ENCODE peak calls at places on chromosomes 7 and 10, in six cellular contexts. I, S, Q, L, T and B are unnamed samples.

GRCh38 chr7:44431091-44431608 is 59.3 kb downstream of the NUDCD3 start:
- DNase-seq in I (no peak), T (no peak), Q (peak), L (no peak), S (peak), B (peak)

GRCh38 chr10:46326066-46326465 is 39.3 kb downstream of the ANTXRL start:
- DNase-seq in L (no peak), S (no peak), I (no peak), Q (no peak), T (no peak), B (no peak)

GRCh38 chr10:33559105-33559504 is 224.6 kb upstream of the NRP1 start:
- DNase-seq in Q (no peak), T (no peak), S (no peak), I (no peak), L (no peak), B (peak)

GRCh38 chr10:121057291-121057690 is 206.1 kb downstream of the WDR11 start:
- DNase-seq in Q (no peak), T (no peak), I (no peak), S (no peak), L (no peak), B (no peak)

GRCh38 chr7:154774303-154774702 is 228.6 kb downstream of the PAXIP1 start:
- DNase-seq in Q (no peak), T (no peak), S (no peak), L (no peak), I (no peak), B (no peak)

GRCh38 chr10:13977861-13978843 is 352.6 kb downstream of the FRMD4A start:
- DNase-seq in Q (no peak), I (no peak), L (no peak), T (no peak), S (no peak), B (no peak)

GRCh38 chr10:132457328-132458070 is 60.5 kb downstream of the PWWP2B start:
- DNase-seq in L (no peak), T (peak), Q (no peak), I (no peak), S (peak), B (no peak)

GRCh38 chr7:75815381-75816046 is 1.9 kb upstream of the CCL24 start:
- DNase-seq in S (no peak), Q (no peak), I (no peak), T (no peak), L (no peak), B (no peak)

GRCh38 chr7:107938448-107939250 is 47.7 kb downstream of the DLD start:
- DNase-seq in Q (no peak), I (peak), T (no peak), S (no peak), L (no peak), B (no peak)

GRCh38 chr10:44190541-44190940 is 194.4 kb downstream of the CXCL12 start:
- DNase-seq in I (no peak), Q (no peak), S (no peak), T (no peak), L (no peak), B (no peak)

GRCh38 chr7:4661871-4662270 is 20.2 kb upstream of the FOXK1 start:
- DNase-seq in L (no peak), T (no peak), I (peak), S (no peak), Q (no peak), B (no peak)

GRCh38 chr10:3241128-3242057 is 68.8 kb upstream of the PITRM1 start:
- DNase-seq in I (no peak), L (no peak), T (no peak), S (no peak), Q (no peak), B (no peak)

GRCh38 chr10:44908071-44908709 is 2.9 kb upstream of the TMEM72 start:
- DNase-seq in Q (peak), I (no peak), T (peak), S (no peak), L (no peak), B (no peak)

GRCh38 chr10:27072436-27073114 is 27.7 kb downstream of the ANKRD26 start:
- DNase-seq in I (no peak), T (no peak), Q (no peak), L (no peak), S (no peak), B (no peak)

GRCh38 chr7:123580406-123581161 is 21.0 kb upstream of the ASB15 start:
- DNase-seq in I (peak), L (no peak), T (no peak), Q (peak), S (no peak), B (peak)

GRCh38 chr7:100483728-100484635 is at the start of gene NYAP1:
- DNase-seq in L (peak), Q (peak), I (peak), S (peak), T (no peak), B (peak)

GRCh38 chr10:131577786-131578471 is 266.4 kb upstream of the TCERG1L start:
- DNase-seq in T (no peak), I (no peak), L (no peak), S (peak), Q (no peak), B (no peak)

GRCh38 chr10:50286517-50286916 is 35.2 kb upstream of the ASAH2 start:
- DNase-seq in S (no peak), Q (no peak), T (no peak), L (no peak), I (no peak), B (no peak)

GRCh38 chr10:80530251-80530650 is 7.5 kb upstream of the SH2D4B start:
- DNase-seq in Q (no peak), L (no peak), I (no peak), S (peak), T (no peak), B (peak)

GRCh38 chr10:80500572-80501380 is 36.9 kb upstream of the SH2D4B start:
- DNase-seq in L (no peak), T (peak), I (peak), Q (no peak), S (no peak), B (no peak)

GRCh38 chr7:147509859-147510542 is 1080.6 kb upstream of the C7orf33 start:
- DNase-seq in T (no peak), S (no peak), L (no peak), I (no peak), Q (peak), B (no peak)

GRCh38 chr7:42070068-42070467 is 166.9 kb downstream of the GLI3 start:
- DNase-seq in L (no peak), T (no peak), I (no peak), Q (no peak), S (no peak), B (no peak)

GRCh38 chr7:35701287-35701686 is 6.4 kb upstream of the HERPUD2 start:
- DNase-seq in Q (no peak), S (no peak), I (no peak), T (no peak), L (no peak), B (no peak)

GRCh38 chr7:73509463-73509862 is 12.6 kb downstream of the BAZ1B start:
- DNase-seq in T (no peak), L (no peak), S (no peak), I (no peak), Q (peak), B (no peak)

GRCh38 chr10:8088504-8088903 is 34.0 kb downstream of the GATA3 start:
- DNase-seq in T (no peak), S (no peak), L (no peak), I (no peak), Q (no peak), B (no peak)

GRCh38 chr10:103716206-103717160 is 138.9 kb downstream of the SH3PXD2A start:
- DNase-seq in I (peak), T (no peak), Q (no peak), S (no peak), L (no peak), B (no peak)

GRCh38 chr10:43702213-43702935 is 53.7 kb upstream of the ZNF32 start:
- DNase-seq in S (peak), L (no peak), T (no peak), I (no peak), Q (no peak), B (no peak)

GRCh38 chr10:118873738-118874105 is 119.0 kb upstream of the CACUL1 start:
- DNase-seq in I (no peak), S (no peak), Q (peak), T (no peak), L (no peak), B (peak)

GRCh38 chr7:128662091-128662490 is 10.0 kb upstream of the GARIN1A start:
- DNase-seq in S (no peak), T (no peak), L (no peak), Q (no peak), I (no peak), B (no peak)

GRCh38 chr10:70760271-70760787 is 24.8 kb downstream of the TBATA start:
- DNase-seq in T (no peak), L (no peak), I (no peak), Q (no peak), S (peak), B (no peak)

GRCh38 chr7:108282427-108282996 is 152.4 kb upstream of the LAMB4 start:
- DNase-seq in S (no peak), Q (no peak), I (no peak), T (no peak), L (no peak), B (no peak)

GRCh38 chr7:37352974-37353948 is 95.4 kb downstream of the ELMO1 start:
- DNase-seq in T (peak), S (no peak), I (peak), Q (no peak), L (peak), B (no peak)

GRCh38 chr7:151057038-151057736 is 510 bp downstream of the CDK5 start:
- DNase-seq in I (no peak), T (no peak), S (no peak), Q (no peak), L (no peak), B (no peak)